ENCODE peak calls at places on chromosomes 13 and 19, in four cellular contexts. One of them, this sample, is unnamed.

GRCh38 chr19:46202872-46203860 is 26.4 kb upstream of the IGFL1 start:
- DNase-seq in WTC11: no peak
- DNase-seq in cardiac fibroblast: no peak
- DNase-seq in fibroblast of the aortic adventitia: no peak
- DNase-seq in this sample: no peak

GRCh38 chr19:10551698-10552301 is 8.1 kb downstream of the ATG4D start:
- DNase-seq in WTC11: peak
- DNase-seq in cardiac fibroblast: peak
- DNase-seq in fibroblast of the aortic adventitia: peak
- DNase-seq in this sample: no peak

GRCh38 chr13:113561417-113562084 is 23.0 kb upstream of the TFDP1 start:
- DNase-seq in WTC11: no peak
- DNase-seq in cardiac fibroblast: no peak
- DNase-seq in fibroblast of the aortic adventitia: no peak
- DNase-seq in this sample: no peak

GRCh38 chr13:30072818-30073186 is 222.4 kb upstream of the UBL3 start:
- DNase-seq in WTC11: no peak
- DNase-seq in cardiac fibroblast: no peak
- DNase-seq in fibroblast of the aortic adventitia: no peak
- DNase-seq in this sample: no peak

GRCh38 chr19:11868188-11868587 is 19.4 kb upstream of the ZNF69 start:
- DNase-seq in WTC11: no peak
- DNase-seq in cardiac fibroblast: no peak
- DNase-seq in fibroblast of the aortic adventitia: no peak
- DNase-seq in this sample: no peak

GRCh38 chr13:66503890-66504289 is 726.2 kb downstream of the PCDH9 start:
- DNase-seq in WTC11: no peak
- DNase-seq in cardiac fibroblast: no peak
- DNase-seq in fibroblast of the aortic adventitia: no peak
- DNase-seq in this sample: no peak

GRCh38 chr19:19628499-19629134 is 597 bp upstream of the LPAR2 start:
- DNase-seq in WTC11: peak
- DNase-seq in cardiac fibroblast: peak
- DNase-seq in fibroblast of the aortic adventitia: no peak
- DNase-seq in this sample: peak

GRCh38 chr19:34269081-34269480 is 14.7 kb downstream of the GARRE1 start:
- DNase-seq in WTC11: no peak
- DNase-seq in cardiac fibroblast: no peak
- DNase-seq in fibroblast of the aortic adventitia: no peak
- DNase-seq in this sample: no peak

GRCh38 chr19:6532244-6532999 is 1.6 kb downstream of the TNFSF9 start:
- DNase-seq in WTC11: no peak
- DNase-seq in cardiac fibroblast: no peak
- DNase-seq in fibroblast of the aortic adventitia: no peak
- DNase-seq in this sample: no peak

GRCh38 chr19:294819-295686 is 3.9 kb upstream of the PLPP2 start:
- DNase-seq in WTC11: peak
- DNase-seq in cardiac fibroblast: peak
- DNase-seq in fibroblast of the aortic adventitia: peak
- DNase-seq in this sample: peak

GRCh38 chr19:29393915-29394460 is 131.8 kb upstream of the VSTM2B start:
- DNase-seq in WTC11: no peak
- DNase-seq in cardiac fibroblast: no peak
- DNase-seq in fibroblast of the aortic adventitia: no peak
- DNase-seq in this sample: no peak

GRCh38 chr19:29260477-29261317 is 47.7 kb upstream of the UQCRFS1 start:
- DNase-seq in WTC11: peak
- DNase-seq in cardiac fibroblast: peak
- DNase-seq in fibroblast of the aortic adventitia: peak
- DNase-seq in this sample: peak

GRCh38 chr19:3366104-3366760 is at the start of gene NFIC:
- DNase-seq in WTC11: no peak
- DNase-seq in cardiac fibroblast: peak
- DNase-seq in fibroblast of the aortic adventitia: peak
- DNase-seq in this sample: no peak

DNA sequence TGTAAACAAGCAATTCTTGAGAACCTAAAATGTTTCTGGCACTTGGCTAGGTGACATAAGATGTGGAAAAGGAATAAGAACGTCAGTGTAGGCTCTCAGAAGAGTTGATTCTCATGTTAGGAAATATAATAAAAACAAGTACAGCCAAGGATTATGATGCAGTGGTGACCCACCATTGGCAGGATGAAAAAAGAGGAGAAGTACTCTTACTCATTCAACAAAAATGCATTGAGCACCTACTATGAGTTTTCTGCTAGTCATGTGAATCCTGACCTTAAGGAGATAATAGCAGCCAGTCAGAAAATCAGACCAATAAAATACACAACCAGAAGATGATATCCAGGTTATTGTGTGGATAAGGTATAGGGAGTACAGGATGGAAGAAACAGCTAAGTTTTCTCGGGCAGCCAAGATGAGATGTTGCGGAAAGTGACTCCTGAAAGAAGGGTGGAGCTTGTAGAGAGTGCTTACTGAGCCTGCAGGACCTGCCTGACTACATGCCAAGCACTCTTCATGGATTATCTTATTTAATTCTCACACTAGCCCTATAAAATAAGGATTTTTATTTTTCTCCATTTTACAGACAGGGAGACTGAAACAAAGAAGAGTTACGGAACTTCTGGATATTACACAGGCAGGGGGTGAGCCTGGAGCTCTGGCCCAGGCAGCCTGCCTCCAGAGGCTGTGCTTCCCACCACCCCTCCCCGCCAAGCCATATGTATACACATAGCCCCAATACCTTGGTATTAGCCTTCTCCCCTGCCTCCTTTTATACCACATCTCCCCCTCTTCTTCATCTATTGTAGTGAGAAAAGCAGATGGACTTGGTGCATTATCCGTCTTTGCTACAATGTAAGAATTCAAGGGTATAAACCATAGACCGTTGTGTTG is 58.0 kb downstream of the TGDS start:
- DNase-seq in WTC11: no peak
- DNase-seq in cardiac fibroblast: no peak
- DNase-seq in fibroblast of the aortic adventitia: no peak
- DNase-seq in this sample: no peak
- TF ChIP-seq CTCF in WTC11: no peak
- TF ChIP-seq CTCF in cardiac fibroblast: no peak
- TF ChIP-seq CTCF in fibroblast of the aortic adventitia: no peak
- TF ChIP-seq CTCF in this sample: no peak

DNA sequence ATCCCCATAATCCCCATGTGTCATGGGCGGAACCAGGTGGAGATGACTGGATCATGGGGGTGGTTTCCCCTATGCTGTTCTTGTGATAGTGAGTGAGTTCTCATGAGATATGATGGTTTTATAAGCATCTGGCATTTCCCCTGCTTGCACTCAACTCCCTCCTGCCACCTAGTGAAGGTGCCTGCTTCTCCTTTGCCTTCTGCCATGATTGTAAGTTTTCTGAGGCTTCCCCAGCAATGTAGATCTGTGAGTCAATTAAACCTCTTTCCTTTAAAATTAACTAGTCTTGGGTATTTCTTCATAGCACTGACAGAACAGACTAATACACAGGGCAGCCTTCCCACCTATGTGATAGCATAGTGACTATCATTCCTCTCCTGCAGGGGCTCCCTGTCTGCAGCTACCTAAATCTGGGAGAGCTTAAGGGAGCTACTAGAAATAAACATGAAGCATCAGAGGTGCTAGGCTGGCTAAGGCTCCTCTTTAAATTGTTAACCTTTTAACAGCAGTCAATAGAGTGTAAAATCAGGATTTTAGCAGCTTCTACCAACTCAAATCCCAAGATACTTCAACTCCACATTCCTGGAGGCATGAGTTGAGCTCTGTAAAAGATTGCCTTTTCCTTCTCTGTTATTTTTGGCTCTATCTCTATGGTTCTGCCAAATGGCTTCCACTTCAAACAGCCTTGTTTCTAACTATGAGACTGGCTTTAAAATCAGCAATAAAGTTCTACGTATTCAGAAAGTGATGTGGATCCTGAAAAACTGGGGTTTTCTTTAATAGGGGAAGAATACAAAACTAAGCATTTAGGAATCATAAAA is 112.3 kb downstream of the VWA8 start:
- DNase-seq in WTC11: no peak
- DNase-seq in cardiac fibroblast: peak
- DNase-seq in fibroblast of the aortic adventitia: peak
- DNase-seq in this sample: no peak
- TF ChIP-seq CTCF in WTC11: no peak
- TF ChIP-seq CTCF in cardiac fibroblast: peak
- TF ChIP-seq CTCF in fibroblast of the aortic adventitia: peak
- TF ChIP-seq CTCF in this sample: no peak

DNA sequence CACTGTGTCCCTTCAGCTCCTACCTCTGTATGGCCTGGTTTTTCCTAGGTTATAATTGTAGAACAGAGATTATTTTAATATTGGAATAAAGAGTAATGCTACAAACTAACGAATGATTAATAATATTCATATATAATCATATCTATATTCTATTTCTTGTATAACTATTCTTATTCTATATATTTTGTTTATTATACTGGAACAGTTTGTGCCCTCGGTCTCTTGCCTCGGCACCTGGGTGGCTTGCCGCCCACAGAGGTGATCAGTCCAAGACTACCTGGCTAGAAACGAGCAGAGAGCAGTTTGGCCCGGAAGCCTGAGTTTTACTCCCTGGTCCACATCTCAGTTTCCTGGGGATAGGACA is 3.9 kb upstream of the SLC27A1 start:
- DNase-seq in WTC11: no peak
- DNase-seq in cardiac fibroblast: no peak
- DNase-seq in fibroblast of the aortic adventitia: no peak
- DNase-seq in this sample: no peak
- TF ChIP-seq CTCF in WTC11: no peak
- TF ChIP-seq CTCF in cardiac fibroblast: no peak
- TF ChIP-seq CTCF in fibroblast of the aortic adventitia: no peak
- TF ChIP-seq CTCF in this sample: no peak

DNA sequence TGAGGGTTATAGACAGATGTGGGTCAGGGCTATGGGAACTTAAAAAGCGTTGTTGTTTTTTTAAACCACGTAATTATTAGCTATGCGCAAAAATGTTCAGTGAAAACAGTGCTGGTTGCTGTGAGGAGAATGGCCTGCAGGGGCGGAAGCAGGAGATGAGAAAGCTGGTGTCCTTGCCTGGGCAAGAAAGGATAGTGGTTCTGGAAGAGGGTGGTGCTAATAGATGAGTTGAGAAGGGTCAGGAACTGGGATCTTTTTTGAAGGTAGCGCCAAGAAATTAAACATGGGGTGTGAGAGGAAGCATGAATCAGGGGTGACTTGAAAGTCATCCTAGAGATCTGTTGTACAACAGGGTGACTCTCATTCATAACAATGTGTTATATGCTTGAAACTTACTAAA is 4.8 kb upstream of the SMG9 start:
- DNase-seq in WTC11: no peak
- DNase-seq in cardiac fibroblast: peak
- DNase-seq in fibroblast of the aortic adventitia: peak
- DNase-seq in this sample: no peak
- TF ChIP-seq CTCF in WTC11: no peak
- TF ChIP-seq CTCF in cardiac fibroblast: peak
- TF ChIP-seq CTCF in fibroblast of the aortic adventitia: peak
- TF ChIP-seq CTCF in this sample: no peak

GRCh38 chr19:49677901-49678674 is 1.0 kb downstream of the PRMT1 start:
- DNase-seq in WTC11: peak
- DNase-seq in cardiac fibroblast: peak
- DNase-seq in fibroblast of the aortic adventitia: peak
- DNase-seq in this sample: peak
- TF ChIP-seq CTCF in WTC11: peak
- TF ChIP-seq CTCF in cardiac fibroblast: peak
- TF ChIP-seq CTCF in fibroblast of the aortic adventitia: peak
- TF ChIP-seq CTCF in this sample: peak